ENCODE peak calls at places on chromosomes 2 and 18, in five cellular contexts. One of them, this sample, is unnamed. For H3K4me1, the result is how much of the 10 kb centered on the place peaks cover.

GRCh38 chr2:197847666-197848401 is 43.4 kb downstream of the PLCL1 start:
- DNase-seq in tibial artery: no peak
- DNase-seq in uterus: no peak
- DNase-seq in heart right ventricle: no peak
- DNase-seq in aorta: no peak
- DNase-seq in this sample: no peak

GRCh38 chr2:45882707-45883106 is 231.2 kb downstream of the PRKCE start:
- DNase-seq in tibial artery: peak
- DNase-seq in uterus: peak
- DNase-seq in heart right ventricle: peak
- DNase-seq in aorta: no peak
- DNase-seq in this sample: no peak

GRCh38 chr2:97857553-97857952 is 138.2 kb downstream of the TMEM131 start:
- DNase-seq in aorta: no peak
- DNase-seq in heart right ventricle: no peak
- DNase-seq in uterus: no peak
- DNase-seq in tibial artery: no peak
- DNase-seq in this sample: no peak

GRCh38 chr18:46675112-46675511 is 18.1 kb upstream of the LOXHD1 start:
- DNase-seq in heart right ventricle: no peak
- DNase-seq in aorta: no peak
- DNase-seq in tibial artery: no peak
- DNase-seq in uterus: no peak
- DNase-seq in this sample: no peak

GRCh38 chr2:189951791-189952535 is 110.6 kb downstream of the MSTN start:
- DNase-seq in heart right ventricle: no peak
- DNase-seq in tibial artery: no peak
- DNase-seq in aorta: no peak
- DNase-seq in uterus: no peak
- DNase-seq in this sample: no peak

GRCh38 chr2:68604077-68604476 is 39.3 kb upstream of the PROKR1 start:
- DNase-seq in uterus: no peak
- DNase-seq in tibial artery: no peak
- DNase-seq in heart right ventricle: no peak
- DNase-seq in aorta: no peak
- DNase-seq in this sample: no peak

GRCh38 chr18:58754544-58755068 is 83.3 kb downstream of the MALT1 start:
- DNase-seq in uterus: no peak
- DNase-seq in heart right ventricle: peak
- DNase-seq in tibial artery: peak
- DNase-seq in aorta: no peak
- DNase-seq in this sample: peak

GRCh38 chr2:12463189-12463588 is 253.5 kb upstream of the TRIB2 start:
- DNase-seq in uterus: no peak
- DNase-seq in aorta: no peak
- DNase-seq in heart right ventricle: no peak
- DNase-seq in tibial artery: no peak
- DNase-seq in this sample: no peak

GRCh38 chr2:27870724-27871123 is 19.5 kb downstream of the RBKS start:
- DNase-seq in heart right ventricle: no peak
- DNase-seq in uterus: no peak
- DNase-seq in aorta: no peak
- DNase-seq in tibial artery: no peak
- DNase-seq in this sample: no peak

GRCh38 chr2:9764153-9764778 is 79.0 kb upstream of the TAF1B start:
- DNase-seq in tibial artery: peak
- DNase-seq in aorta: no peak
- DNase-seq in uterus: no peak
- DNase-seq in heart right ventricle: no peak
- DNase-seq in this sample: no peak

GRCh38 chr2:196677404-196677803 is 37.9 kb downstream of the CCDC150 start:
- DNase-seq in aorta: no peak
- DNase-seq in tibial artery: no peak
- DNase-seq in uterus: no peak
- DNase-seq in heart right ventricle: no peak
- DNase-seq in this sample: no peak

GRCh38 chr18:78814321-78814720 is 165.3 kb upstream of the SALL3 start:
- DNase-seq in tibial artery: peak
- DNase-seq in uterus: no peak
- DNase-seq in aorta: no peak
- DNase-seq in heart right ventricle: no peak
- DNase-seq in this sample: no peak

GRCh38 chr2:231597627-231598026 is 5.0 kb downstream of the TEX44 start:
- DNase-seq in uterus: no peak
- DNase-seq in aorta: no peak
- DNase-seq in heart right ventricle: no peak
- DNase-seq in tibial artery: no peak
- DNase-seq in this sample: no peak

GRCh38 chr18:64002581-64002980 is 32.7 kb downstream of the SERPINB8 start:
- DNase-seq in aorta: no peak
- DNase-seq in uterus: no peak
- DNase-seq in tibial artery: no peak
- DNase-seq in heart right ventricle: no peak
- DNase-seq in this sample: no peak

GRCh38 chr18:37512400-37512799 is 53.2 kb downstream of the CELF4 start:
- DNase-seq in tibial artery: no peak
- DNase-seq in uterus: no peak
- DNase-seq in aorta: no peak
- DNase-seq in heart right ventricle: no peak
- DNase-seq in this sample: no peak

GRCh38 chr2:128452536-128453530 is 134.2 kb upstream of the HS6ST1 start:
- DNase-seq in uterus: peak
- DNase-seq in heart right ventricle: no peak
- DNase-seq in tibial artery: peak
- DNase-seq in aorta: peak
- DNase-seq in this sample: no peak

GRCh38 chr2:95297639-95298395 is 670 bp downstream of the KCNIP3 start:
- DNase-seq in heart right ventricle: no peak
- DNase-seq in uterus: no peak
- DNase-seq in tibial artery: no peak
- DNase-seq in aorta: no peak
- DNase-seq in this sample: no peak

GRCh38 chr2:211836409-211836808 is 702.2 kb downstream of the ERBB4 start:
- DNase-seq in uterus: no peak
- DNase-seq in aorta: no peak
- DNase-seq in heart right ventricle: no peak
- DNase-seq in tibial artery: no peak
- DNase-seq in this sample: no peak

GRCh38 chr2:204695506-204695905 is 150.2 kb downstream of the PARD3B start:
- DNase-seq in tibial artery: no peak
- DNase-seq in heart right ventricle: no peak
- DNase-seq in uterus: no peak
- DNase-seq in aorta: no peak
- DNase-seq in this sample: no peak

GRCh38 chr2:74763962-74764428 is 69.9 kb upstream of the HK2 start:
- DNase-seq in tibial artery: no peak
- DNase-seq in aorta: no peak
- DNase-seq in heart right ventricle: no peak
- DNase-seq in uterus: no peak
- DNase-seq in this sample: no peak
- H3K4me1 ChIP-seq in tibial artery: under half
- H3K4me1 ChIP-seq in aorta: under half
- H3K4me1 ChIP-seq in heart right ventricle: under half
- H3K4me1 ChIP-seq in uterus: under half
- H3K4me1 ChIP-seq in this sample: under half

GRCh38 chr2:217741381-217741955 is 261.3 kb downstream of the TNS1 start:
- DNase-seq in tibial artery: no peak
- DNase-seq in heart right ventricle: no peak
- DNase-seq in uterus: no peak
- DNase-seq in aorta: no peak
- DNase-seq in this sample: no peak

GRCh38 chr2:217743980-217744761 is 258.6 kb downstream of the TNS1 start:
- DNase-seq in aorta: no peak
- DNase-seq in heart right ventricle: peak
- DNase-seq in uterus: no peak
- DNase-seq in tibial artery: no peak
- DNase-seq in this sample: no peak

GRCh38 chr2:217742276-217742675 is 260.5 kb downstream of the TNS1 start:
- DNase-seq in uterus: no peak
- DNase-seq in tibial artery: no peak
- DNase-seq in heart right ventricle: no peak
- DNase-seq in aorta: no peak
- DNase-seq in this sample: no peak

GRCh38 chr2:217742837-217743236 is 260.0 kb downstream of the TNS1 start:
- DNase-seq in tibial artery: no peak
- DNase-seq in uterus: no peak
- DNase-seq in aorta: no peak
- DNase-seq in heart right ventricle: no peak
- DNase-seq in this sample: no peak

GRCh38 chr2:217743407-217743806 is 259.4 kb downstream of the TNS1 start:
- DNase-seq in heart right ventricle: no peak
- DNase-seq in aorta: no peak
- DNase-seq in uterus: no peak
- DNase-seq in tibial artery: no peak
- DNase-seq in this sample: no peak
- H3K4me1 ChIP-seq in heart right ventricle: under half
- H3K4me1 ChIP-seq in aorta: under half
- H3K4me1 ChIP-seq in uterus: under half
- H3K4me1 ChIP-seq in tibial artery: under half
- H3K4me1 ChIP-seq in this sample: under half

GRCh38 chr18:77084757-77085035 is 47.9 kb downstream of the MBP start:
- DNase-seq in tibial artery: no peak
- DNase-seq in aorta: no peak
- DNase-seq in uterus: no peak
- DNase-seq in heart right ventricle: no peak
- DNase-seq in this sample: no peak
- H3K4me1 ChIP-seq in tibial artery: under half
- H3K4me1 ChIP-seq in aorta: under half
- H3K4me1 ChIP-seq in uterus: under half
- H3K4me1 ChIP-seq in heart right ventricle: half or more
- H3K4me1 ChIP-seq in this sample: half or more

GRCh38 chr2:162720559-162721271 is 117.9 kb downstream of the KCNH7 start:
- DNase-seq in tibial artery: no peak
- DNase-seq in aorta: no peak
- DNase-seq in uterus: no peak
- DNase-seq in heart right ventricle: no peak
- DNase-seq in this sample: no peak
- H3K4me1 ChIP-seq in tibial artery: under half
- H3K4me1 ChIP-seq in aorta: under half
- H3K4me1 ChIP-seq in uterus: under half
- H3K4me1 ChIP-seq in heart right ventricle: under half
- H3K4me1 ChIP-seq in this sample: under half

GRCh38 chr2:58845011-58845410 is 603.9 kb upstream of the FANCL start:
- DNase-seq in aorta: no peak
- DNase-seq in tibial artery: no peak
- DNase-seq in heart right ventricle: no peak
- DNase-seq in uterus: no peak
- DNase-seq in this sample: no peak
- H3K4me1 ChIP-seq in aorta: under half
- H3K4me1 ChIP-seq in tibial artery: under half
- H3K4me1 ChIP-seq in heart right ventricle: under half
- H3K4me1 ChIP-seq in uterus: under half
- H3K4me1 ChIP-seq in this sample: under half

DNA sequence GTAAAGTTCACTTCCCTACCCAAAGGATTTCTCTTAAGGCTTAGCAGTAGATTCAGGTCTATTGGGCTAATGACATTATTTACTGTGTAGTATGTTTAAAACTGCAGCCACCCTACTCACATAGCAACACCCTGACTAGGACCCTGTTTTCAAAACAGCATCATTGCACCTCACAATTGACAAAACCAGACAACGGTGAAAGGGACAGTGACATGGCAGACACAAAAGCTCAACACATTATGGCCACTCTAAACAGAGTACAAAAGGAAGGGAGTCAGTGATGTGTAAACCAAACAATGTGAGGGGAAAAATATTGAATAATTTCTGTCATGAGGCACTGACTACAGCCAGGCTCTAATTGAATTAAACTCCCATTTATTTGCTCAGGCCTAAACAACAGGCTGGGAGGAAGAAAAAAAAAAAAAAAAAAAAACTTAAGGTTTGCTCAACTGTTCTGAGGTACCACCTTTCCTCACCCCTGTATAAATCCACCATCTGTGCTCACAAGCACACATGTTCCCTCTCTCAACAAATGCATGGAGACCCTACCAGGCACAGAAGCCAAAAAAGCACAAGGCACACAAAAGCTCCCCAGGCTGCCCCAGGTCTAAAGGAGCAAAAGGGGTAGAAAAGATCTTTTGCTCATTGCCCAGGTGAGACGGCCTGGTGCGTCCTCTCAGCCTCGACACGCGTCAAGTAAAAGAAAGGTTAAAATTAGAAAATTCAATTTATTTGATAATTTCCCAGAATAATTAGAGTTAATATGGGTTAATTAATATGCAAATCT is 81.0 kb downstream of the ZEB2 start:
- DNase-seq in tibial artery: no peak
- DNase-seq in uterus: no peak
- DNase-seq in heart right ventricle: no peak
- DNase-seq in aorta: no peak
- DNase-seq in this sample: no peak
- H3K4me1 ChIP-seq in tibial artery: under half
- H3K4me1 ChIP-seq in uterus: under half
- H3K4me1 ChIP-seq in heart right ventricle: half or more
- H3K4me1 ChIP-seq in aorta: under half
- H3K4me1 ChIP-seq in this sample: under half

DNA sequence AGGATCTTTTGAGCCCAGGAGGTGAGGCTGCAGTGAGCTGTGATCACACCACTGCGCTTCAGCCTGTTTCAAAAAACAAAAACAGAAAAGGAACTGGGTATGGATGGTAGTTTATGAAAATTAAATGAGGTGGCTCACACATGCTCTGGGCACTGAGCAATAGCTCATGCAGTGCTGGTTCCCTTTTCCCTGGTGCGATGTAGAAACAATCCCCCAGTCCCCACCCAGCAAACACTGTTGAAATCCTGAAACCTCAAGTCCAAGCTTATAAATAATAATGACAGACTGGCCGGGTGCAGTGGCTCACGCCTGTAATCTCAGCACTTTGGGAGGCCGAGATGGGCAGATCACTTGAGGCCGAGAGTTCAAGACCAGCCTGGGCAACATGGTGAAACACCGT is 55.4 kb upstream of the SMAD2 start:
- DNase-seq in aorta: no peak
- DNase-seq in tibial artery: no peak
- DNase-seq in uterus: no peak
- DNase-seq in heart right ventricle: no peak
- DNase-seq in this sample: no peak
- H3K4me1 ChIP-seq in aorta: under half
- H3K4me1 ChIP-seq in tibial artery: under half
- H3K4me1 ChIP-seq in uterus: under half
- H3K4me1 ChIP-seq in heart right ventricle: under half
- H3K4me1 ChIP-seq in this sample: under half